ENCODE peak calls at places on chromosomes 11 and 22, in five cellular contexts. O is stomach, J is IMR-90, R is right lobe of liver, W is uterus. K is an unnamed sample. For H3K27me3, the result is how much of the 10 kb centered on the place peaks cover.

GRCh38 chr22:33889748-33890147 is 30.5 kb downstream of the LARGE1 start:
- DNase-seq in W (no peak), R (no peak), J (no peak), O (no peak), K (peak)

GRCh38 chr11:24748261-24748660 is 251.4 kb downstream of the LUZP2 start:
- DNase-seq in O (no peak), R (no peak), J (no peak), W (no peak), K (no peak)

GRCh38 chr11:100876826-100877545 is 189.9 kb downstream of the ARHGAP42 start:
- DNase-seq in R (no peak), W (no peak), J (peak), O (no peak), K (no peak)

GRCh38 chr11:65477271-65478029 is 21.4 kb upstream of the MALAT1 start:
- DNase-seq in J (peak), R (peak), W (peak), O (peak), K (peak)

GRCh38 chr11:121437018-121437685 is 15.0 kb upstream of the SORL1 start:
- DNase-seq in J (peak), R (no peak), O (no peak), W (no peak), K (no peak)

GRCh38 chr11:111676878-111677585 is 74.8 kb downstream of the SIK2 start:
- DNase-seq in W (no peak), J (peak), R (no peak), O (no peak), K (no peak)

GRCh38 chr11:128481135-128481534 is 106.2 kb downstream of the ETS1 start:
- DNase-seq in J (peak), W (no peak), O (no peak), R (no peak), K (no peak)

GRCh38 chr11:72127923-72128322 is 7.6 kb upstream of the FOLR3 start:
- DNase-seq in O (no peak), W (no peak), J (no peak), R (no peak), K (no peak)

GRCh38 chr11:44659641-44660040 is 67.1 kb upstream of the TSPAN18 start:
- DNase-seq in O (no peak), W (no peak), J (no peak), R (no peak), K (no peak)

GRCh38 chr22:28188480-28188879 is 269.4 kb upstream of the PITPNB start:
- DNase-seq in J (no peak), O (no peak), R (no peak), W (no peak), K (no peak)

GRCh38 chr11:44310456-44311272 is 725 bp upstream of the ALX4 start:
- DNase-seq in O (no peak), R (no peak), J (no peak), W (no peak), K (no peak)

GRCh38 chr22:19143967-19144400 is 467 bp downstream of the ESS2 start:
- DNase-seq in J (peak), O (no peak), W (no peak), R (no peak), K (no peak)

GRCh38 chr22:23681026-23681809 is 9.6 kb upstream of the RGL4 start:
- DNase-seq in J (no peak), R (peak), O (peak), W (no peak), K (no peak)

GRCh38 chr11:67054851-67055523 is 1.7 kb upstream of the RHOD start:
- DNase-seq in R (no peak), J (peak), W (no peak), O (peak), K (peak)
- TF ChIP-seq POLR2A in R (no peak), J (no peak), W (no peak), O (no peak), K (peak)

GRCh38 chr11:20443596-20443995 is 56.1 kb downstream of the PRMT3 start:
- DNase-seq in O (no peak), J (peak), R (no peak), W (no peak), K (no peak)
- TF ChIP-seq CTCF in O (no peak), J (peak), R (peak), W (no peak), K (no peak)

GRCh38 chr11:118259138-118259537 is 5.0 kb downstream of the MPZL2 start:
- DNase-seq in R (no peak), O (no peak), J (no peak), W (no peak), K (no peak)
- H3K27me3 ChIP-seq in R (under half), O (under half), J (under half), W (under half), K (under half)

GRCh38 chr11:101914349-101914736 is 467 bp upstream of the CEP126 start:
- DNase-seq in O (no peak), W (peak), J (peak), R (no peak), K (no peak)

GRCh38 chr11:101915811-101916291 is 471 bp downstream of the ANGPTL5 start:
- DNase-seq in R (no peak), J (peak), W (no peak), O (no peak), K (no peak)

GRCh38 chr11:101913631-101914030 is 1.2 kb upstream of the CEP126 start:
- DNase-seq in W (no peak), J (no peak), R (no peak), O (no peak), K (no peak)

GRCh38 chr11:101916422-101916821 is at the start of gene ANGPTL5:
- DNase-seq in W (no peak), R (no peak), O (no peak), J (no peak), K (no peak)

GRCh38 chr11:101914737-101915426 is at the start of gene CEP126:
- DNase-seq in J (peak), W (peak), R (peak), O (peak), K (peak)
- TF ChIP-seq POLR2A in J (peak), W (peak), R (no peak), O (no peak), K (peak)

DNA sequence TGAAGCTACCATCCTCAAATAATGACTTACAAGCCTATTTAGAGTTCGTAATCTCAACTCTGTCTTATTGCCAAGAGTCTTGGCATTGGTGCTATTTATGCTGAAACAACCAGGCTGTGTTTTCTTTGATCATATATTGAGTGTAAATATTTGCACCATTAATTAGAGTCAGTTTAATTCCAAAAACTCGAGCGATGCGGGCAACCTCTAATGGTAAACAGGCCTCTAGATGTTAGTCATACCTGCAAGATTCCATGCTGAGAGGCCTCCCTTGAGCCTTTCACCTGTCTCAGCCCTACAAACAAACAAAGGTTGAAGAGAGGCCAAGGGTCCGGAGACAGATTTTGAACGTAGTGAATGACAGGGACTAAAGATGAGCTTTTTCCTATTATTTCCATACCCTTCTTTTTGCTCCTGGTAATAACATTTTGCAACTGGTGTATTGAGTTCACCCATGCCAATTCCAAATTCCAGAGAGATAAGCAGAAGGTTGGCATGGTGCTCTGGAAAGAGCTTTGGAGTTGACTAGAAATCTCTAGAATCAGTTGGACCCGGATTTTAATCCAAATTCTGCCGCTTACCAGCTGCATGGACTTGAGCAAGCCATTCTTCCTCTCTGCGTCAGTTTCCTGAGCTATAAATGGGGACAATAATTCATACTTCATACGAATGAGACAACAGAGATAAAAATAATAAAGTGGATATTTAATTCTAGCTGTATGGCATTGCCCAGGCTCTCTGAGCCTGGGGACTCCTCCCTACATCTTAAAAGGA is 99.1 kb upstream of the ANO1 start:
- DNase-seq in R (no peak), W (no peak), O (no peak), J (no peak), K (no peak)
- TF ChIP-seq CTCF in R (no peak), W (no peak), O (no peak), J (no peak), K (no peak)

GRCh38 chr11:13011366-13012036 is 2.4 kb downstream of the RASSF10 start:
- DNase-seq in W (no peak), J (no peak), R (no peak), O (no peak), K (no peak)
- H3K27me3 ChIP-seq in W (under half), J (half or more), R (under half), O (under half), K (under half)

GRCh38 chr11:119319136-119319701 is 2.3 kb upstream of the MCAM start:
- DNase-seq in O (no peak), R (no peak), W (no peak), J (no peak), K (no peak)
- TF ChIP-seq POLR2A in O (no peak), R (no peak), W (no peak), J (no peak), K (no peak)

DNA sequence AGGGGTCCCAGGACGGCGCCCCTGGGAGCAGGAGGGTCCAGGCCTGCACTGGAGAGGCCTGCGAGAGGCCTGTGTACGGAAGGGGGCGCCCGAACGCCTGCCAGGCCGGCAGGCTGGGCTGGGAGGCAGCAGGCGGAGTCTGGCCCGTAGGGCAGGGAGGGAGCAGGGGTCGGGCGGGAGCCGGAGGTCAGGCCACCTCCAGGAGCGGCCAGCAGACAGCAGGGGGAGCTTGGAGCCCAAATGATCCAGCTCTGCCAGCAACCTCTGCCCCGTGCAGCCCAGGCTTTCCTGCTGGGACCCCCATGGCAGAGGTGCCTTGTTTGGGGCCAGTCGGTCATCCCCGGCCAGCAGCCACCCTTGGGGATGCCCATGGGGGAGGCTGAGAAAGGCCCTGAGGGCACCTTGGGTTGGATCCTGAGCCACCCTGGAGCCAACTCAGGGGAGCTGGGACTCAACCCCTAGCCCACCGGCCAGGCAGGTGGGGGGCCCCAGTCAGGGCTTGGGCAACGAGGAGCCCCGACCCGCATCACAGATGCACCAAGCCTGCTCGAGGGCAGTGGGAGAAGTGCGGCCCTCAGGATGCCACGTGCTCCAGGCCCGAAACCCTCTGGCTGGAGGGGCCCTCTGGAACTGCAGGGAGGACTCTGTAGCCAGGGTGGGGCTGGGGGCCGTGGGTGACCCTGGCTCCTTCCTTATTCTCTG is 9.6 kb upstream of the SYT8 start:
- DNase-seq in O (peak), W (no peak), J (no peak), R (no peak), K (peak)
- TF ChIP-seq CTCF in O (peak), W (no peak), J (peak), R (peak), K (peak)

GRCh38 chr11:2701898-2702434 is 2.2 kb upstream of the KCNQ1OT1 start:
- DNase-seq in J (no peak), R (no peak), W (peak), O (no peak), K (peak)

GRCh38 chr11:2704896-2705606 is 5.3 kb upstream of the KCNQ1OT1 start:
- DNase-seq in R (no peak), J (no peak), W (no peak), O (no peak), K (peak)

GRCh38 chr11:2704356-2704755 is 4.6 kb upstream of the KCNQ1OT1 start:
- DNase-seq in W (no peak), O (no peak), J (no peak), R (no peak), K (no peak)

GRCh38 chr11:2702771-2703486 is 3.1 kb upstream of the KCNQ1OT1 start:
- DNase-seq in R (no peak), O (no peak), W (peak), J (no peak), K (peak)

DNA sequence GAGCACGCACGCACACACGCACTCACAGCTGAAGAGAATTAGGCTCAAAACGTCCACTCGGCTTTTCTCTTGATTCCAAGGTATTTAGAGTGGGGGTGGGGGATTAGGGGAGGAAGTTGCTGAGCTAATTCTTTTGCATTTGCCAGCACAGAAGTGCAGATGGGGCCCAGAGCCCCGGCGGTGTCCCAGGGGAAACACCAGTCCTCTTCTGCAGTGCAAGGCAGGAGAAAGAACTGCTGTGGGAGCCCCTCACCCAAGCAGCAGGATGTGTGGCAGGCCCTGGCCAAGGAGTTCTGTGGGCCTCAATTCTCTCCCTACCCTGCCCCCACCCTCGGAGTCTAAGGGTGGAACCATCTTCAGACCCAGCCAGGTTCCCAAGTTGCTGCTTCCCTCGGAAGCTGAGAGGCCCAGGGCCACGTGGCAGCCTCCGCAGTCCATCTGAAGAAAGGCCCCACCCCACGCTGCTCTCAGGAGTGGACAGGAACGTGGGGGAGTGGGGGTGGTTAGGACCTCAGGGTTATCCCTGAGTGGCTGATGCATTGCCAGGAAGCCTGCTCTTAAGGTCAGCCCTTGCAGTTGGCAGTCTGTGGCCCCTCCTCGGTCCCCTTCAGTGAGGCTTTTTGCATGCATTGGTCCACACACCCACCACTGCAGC is 3.8 kb upstream of the KCNQ1OT1 start:
- DNase-seq in R (no peak), J (no peak), O (no peak), W (no peak), K (no peak)
- H3K27me3 ChIP-seq in R (under half), J (under half), O (under half), W (under half), K (under half)